ENCODE peak calls at places on chromosomes 1 and 21, in six cellular contexts. One of them, this sample, is unnamed.

GRCh38 chr1:21541835-21542234 is 32.6 kb downstream of the ALPL start:
- DNase-seq in K562: no peak
- DNase-seq in SK-N-SH: no peak
- DNase-seq in HepG2: no peak
- DNase-seq in H1: no peak
- DNase-seq in GM12878: no peak
- DNase-seq in this sample: no peak

GRCh38 chr21:28704746-28705145 is 287.9 kb downstream of the LTN1 start:
- DNase-seq in HepG2: no peak
- DNase-seq in GM12878: no peak
- DNase-seq in H1: no peak
- DNase-seq in SK-N-SH: no peak
- DNase-seq in K562: no peak
- DNase-seq in this sample: no peak

GRCh38 chr1:194024659-194025058 is 838.2 kb upstream of the B3GALT2 start:
- DNase-seq in HepG2: no peak
- DNase-seq in SK-N-SH: no peak
- DNase-seq in H1: no peak
- DNase-seq in K562: no peak
- DNase-seq in GM12878: no peak
- DNase-seq in this sample: no peak

GRCh38 chr1:55245781-55246180 is 30.6 kb upstream of the USP24 start:
- DNase-seq in GM12878: no peak
- DNase-seq in SK-N-SH: no peak
- DNase-seq in HepG2: no peak
- DNase-seq in H1: no peak
- DNase-seq in K562: no peak
- DNase-seq in this sample: no peak

GRCh38 chr1:27001570-27002360 is 8.3 kb downstream of the TRNP1 start:
- DNase-seq in K562: no peak
- DNase-seq in H1: no peak
- DNase-seq in HepG2: peak
- DNase-seq in SK-N-SH: no peak
- DNase-seq in GM12878: peak
- DNase-seq in this sample: peak

GRCh38 chr1:224435318-224435763 is 744 bp upstream of the WDR26 start:
- DNase-seq in H1: no peak
- DNase-seq in K562: peak
- DNase-seq in SK-N-SH: no peak
- DNase-seq in HepG2: no peak
- DNase-seq in GM12878: no peak
- DNase-seq in this sample: no peak

GRCh38 chr1:17630048-17630830 is 90.7 kb downstream of the ARHGEF10L start:
- DNase-seq in H1: no peak
- DNase-seq in GM12878: no peak
- DNase-seq in SK-N-SH: no peak
- DNase-seq in K562: no peak
- DNase-seq in HepG2: no peak
- DNase-seq in this sample: peak

GRCh38 chr1:169514566-169515270 is 29.0 kb upstream of the SLC19A2 start:
- DNase-seq in H1: no peak
- DNase-seq in HepG2: no peak
- DNase-seq in GM12878: no peak
- DNase-seq in K562: no peak
- DNase-seq in SK-N-SH: no peak
- DNase-seq in this sample: no peak

GRCh38 chr21:42746593-42747266 is 93.3 kb downstream of the PDE9A start:
- DNase-seq in H1: no peak
- DNase-seq in GM12878: no peak
- DNase-seq in HepG2: no peak
- DNase-seq in K562: no peak
- DNase-seq in SK-N-SH: no peak
- DNase-seq in this sample: peak

GRCh38 chr21:25887646-25888321 is 153.0 kb downstream of the GABPA start:
- DNase-seq in SK-N-SH: no peak
- DNase-seq in GM12878: no peak
- DNase-seq in HepG2: peak
- DNase-seq in K562: no peak
- DNase-seq in H1: no peak
- DNase-seq in this sample: no peak
- TF ChIP-seq GABPA in SK-N-SH: no peak
- TF ChIP-seq GABPA in GM12878: no peak
- TF ChIP-seq GABPA in HepG2: no peak
- TF ChIP-seq GABPA in K562: no peak
- TF ChIP-seq GABPA in H1: no peak
- TF ChIP-seq GABPA in this sample: no peak

GRCh38 chr1:227035316-227035715 is 95.2 kb downstream of the COQ8A start:
- DNase-seq in SK-N-SH: no peak
- DNase-seq in H1: no peak
- DNase-seq in GM12878: no peak
- DNase-seq in K562: no peak
- DNase-seq in HepG2: no peak
- DNase-seq in this sample: no peak

GRCh38 chr1:227032396-227032795 is 92.3 kb downstream of the COQ8A start:
- DNase-seq in K562: no peak
- DNase-seq in GM12878: no peak
- DNase-seq in HepG2: no peak
- DNase-seq in H1: peak
- DNase-seq in SK-N-SH: no peak
- DNase-seq in this sample: no peak

GRCh38 chr1:227033880-227034279 is 93.8 kb downstream of the COQ8A start:
- DNase-seq in K562: no peak
- DNase-seq in HepG2: no peak
- DNase-seq in SK-N-SH: no peak
- DNase-seq in GM12878: no peak
- DNase-seq in H1: no peak
- DNase-seq in this sample: no peak

GRCh38 chr1:227038401-227038800 is 98.3 kb downstream of the COQ8A start:
- DNase-seq in GM12878: no peak
- DNase-seq in K562: no peak
- DNase-seq in HepG2: no peak
- DNase-seq in SK-N-SH: no peak
- DNase-seq in H1: no peak
- DNase-seq in this sample: no peak

GRCh38 chr1:227037121-227037520 is 97.0 kb downstream of the COQ8A start:
- DNase-seq in SK-N-SH: no peak
- DNase-seq in HepG2: no peak
- DNase-seq in K562: no peak
- DNase-seq in H1: no peak
- DNase-seq in GM12878: no peak
- DNase-seq in this sample: no peak
- TF ChIP-seq GABPA in SK-N-SH: no peak
- TF ChIP-seq GABPA in HepG2: no peak
- TF ChIP-seq GABPA in K562: no peak
- TF ChIP-seq GABPA in H1: no peak
- TF ChIP-seq GABPA in GM12878: no peak
- TF ChIP-seq GABPA in this sample: no peak

GRCh38 chr1:42462828-42463763 is at the start of gene CCDC30:
- DNase-seq in H1: peak
- DNase-seq in SK-N-SH: peak
- DNase-seq in HepG2: peak
- DNase-seq in GM12878: peak
- DNase-seq in K562: no peak
- DNase-seq in this sample: peak
- TF ChIP-seq GABPA in H1: no peak
- TF ChIP-seq GABPA in SK-N-SH: peak
- TF ChIP-seq GABPA in HepG2: peak
- TF ChIP-seq GABPA in GM12878: no peak
- TF ChIP-seq GABPA in K562: no peak
- TF ChIP-seq GABPA in this sample: peak

GRCh38 chr1:177871633-177872562 is 98.0 kb downstream of the SEC16B start:
- DNase-seq in H1: no peak
- DNase-seq in K562: no peak
- DNase-seq in HepG2: no peak
- DNase-seq in SK-N-SH: no peak
- DNase-seq in GM12878: no peak
- DNase-seq in this sample: no peak

GRCh38 chr1:177873238-177873637 is 96.6 kb downstream of the SEC16B start:
- DNase-seq in GM12878: no peak
- DNase-seq in H1: no peak
- DNase-seq in HepG2: peak
- DNase-seq in K562: no peak
- DNase-seq in SK-N-SH: no peak
- DNase-seq in this sample: no peak

GRCh38 chr1:177877086-177877485 is 92.8 kb downstream of the SEC16B start:
- DNase-seq in H1: no peak
- DNase-seq in K562: no peak
- DNase-seq in GM12878: no peak
- DNase-seq in HepG2: no peak
- DNase-seq in SK-N-SH: no peak
- DNase-seq in this sample: no peak

GRCh38 chr1:177869586-177869985 is 100.3 kb downstream of the SEC16B start:
- DNase-seq in SK-N-SH: no peak
- DNase-seq in K562: no peak
- DNase-seq in H1: no peak
- DNase-seq in HepG2: no peak
- DNase-seq in GM12878: no peak
- DNase-seq in this sample: no peak

GRCh38 chr1:177872563-177872900 is 97.3 kb downstream of the SEC16B start:
- DNase-seq in GM12878: no peak
- DNase-seq in K562: no peak
- DNase-seq in SK-N-SH: no peak
- DNase-seq in H1: no peak
- DNase-seq in HepG2: peak
- DNase-seq in this sample: no peak
- TF ChIP-seq GABPA in GM12878: no peak
- TF ChIP-seq GABPA in K562: no peak
- TF ChIP-seq GABPA in SK-N-SH: no peak
- TF ChIP-seq GABPA in H1: no peak
- TF ChIP-seq GABPA in HepG2: no peak
- TF ChIP-seq GABPA in this sample: no peak